ENCODE peak calls at places on chromosome 14, in eight cellular contexts. P is fibroblast of lung, V is HepG2, G is K562, W is A549, Z is astrocyte, R is neural progenitor cell, Q is IMR-90. B is an unnamed sample. For H3K9me3, the result is how much of the 10 kb centered on the place peaks cover.

GRCh38 chr14:55129086-55129427 is at the start of gene LGALS3:
- DNase-seq in Z (no peak), G (peak), V (no peak), R (peak), W (peak), P (peak), Q (peak), B (peak)

GRCh38 chr14:98826618-98827017 is 445.4 kb downstream of the BCL11B start:
- DNase-seq in V (no peak), G (no peak), P (no peak), Q (no peak), R (no peak), W (no peak), Z (no peak), B (no peak)

GRCh38 chr14:72653026-72653425 is 240.9 kb downstream of the DPF3 start:
- DNase-seq in V (no peak), R (no peak), Z (no peak), W (no peak), P (no peak), Q (peak), G (peak), B (peak)

GRCh38 chr14:95958105-95958504 is 81.1 kb upstream of the C14orf132 start:
- DNase-seq in Z (no peak), W (no peak), Q (no peak), P (no peak), V (no peak), G (no peak), R (no peak), B (no peak)

GRCh38 chr14:24701031-24701430 is 67.0 kb upstream of the GZMB start:
- DNase-seq in Q (no peak), Z (no peak), V (no peak), R (no peak), P (no peak), W (no peak), G (no peak), B (no peak)

GRCh38 chr14:55086939-55087338 is 35.5 kb downstream of the MAPK1IP1L start:
- DNase-seq in R (no peak), G (no peak), P (no peak), V (no peak), W (no peak), Q (no peak), Z (no peak), B (no peak)

GRCh38 chr14:70995671-70996070 is 88.4 kb downstream of the PCNX1 start:
- DNase-seq in V (peak), Q (peak), P (no peak), G (peak), R (no peak), Z (no peak), W (peak), B (peak)

GRCh38 chr14:51449666-51450061 is 202.0 kb upstream of the FRMD6 start:
- DNase-seq in P (no peak), G (no peak), W (no peak), Z (no peak), R (no peak), Q (no peak), V (no peak), B (no peak)

GRCh38 chr14:54653764-54654469 is 87.0 kb downstream of the SAMD4A start:
- DNase-seq in W (peak), P (peak), Q (peak), G (no peak), Z (peak), R (peak), V (peak), B (peak)

GRCh38 chr14:56687123-56687522 is 107.5 kb downstream of the TMEM260 start:
- DNase-seq in G (no peak), Z (no peak), P (no peak), V (no peak), R (no peak), W (no peak), Q (no peak), B (no peak)

GRCh38 chr14:54529811-54530210 is 20.1 kb downstream of the CGRRF1 start:
- DNase-seq in Z (peak), Q (peak), W (no peak), G (no peak), V (no peak), P (peak), R (no peak), B (peak)

GRCh38 chr14:77423423-77423822 is at the start of gene NOXRED1:
- DNase-seq in G (no peak), P (no peak), V (no peak), W (no peak), Z (no peak), R (no peak), Q (no peak), B (no peak)

GRCh38 chr14:64951724-64952123 is 9.2 kb upstream of the GPX2 start:
- DNase-seq in Q (no peak), W (no peak), Z (no peak), P (no peak), V (no peak), G (no peak), R (no peak), B (no peak)

GRCh38 chr14:103070971-103071542 is 13.0 kb upstream of the LBHD2 start:
- DNase-seq in Q (no peak), W (no peak), Z (no peak), G (no peak), V (no peak), R (no peak), P (no peak), B (peak)

GRCh38 chr14:73743431-73743931 is 29.3 kb upstream of the PNMA1 start:
- DNase-seq in Q (no peak), Z (no peak), G (no peak), R (no peak), W (no peak), P (no peak), V (no peak), B (no peak)

GRCh38 chr14:94322648-94323570 is at the start of gene SERPINA6:
- DNase-seq in V (peak), Z (peak), P (peak), W (no peak), G (no peak), Q (peak), R (no peak), B (peak)

GRCh38 chr14:71720978-71721624 is 211.1 kb upstream of the RGS6 start:
- DNase-seq in W (peak), G (peak), R (peak), P (peak), Z (peak), V (peak), Q (peak), B (peak)

GRCh38 chr14:29262979-29263378 is 496.4 kb downstream of the FOXG1 start:
- DNase-seq in P (no peak), V (no peak), Q (peak), W (no peak), R (no peak), G (no peak), Z (peak), B (peak)

GRCh38 chr14:101357038-101357437 is 204.3 kb upstream of the DIO3 start:
- DNase-seq in R (no peak), Z (no peak), Q (no peak), V (no peak), G (no peak), P (no peak), W (no peak), B (no peak)

GRCh38 chr14:32709072-32709471 is 229.6 kb upstream of the NPAS3 start:
- DNase-seq in V (no peak), Z (peak), G (no peak), P (peak), W (peak), Q (peak), R (no peak), B (peak)

GRCh38 chr14:94474581-94475031 is 1.4 kb downstream of the SERPINA9 start:
- DNase-seq in V (no peak), Q (peak), G (no peak), P (no peak), W (peak), R (peak), Z (peak), B (peak)

GRCh38 chr14:100784523-100785337 is 41.2 kb upstream of the MEG3 start:
- DNase-seq in R (no peak), Q (no peak), G (no peak), W (no peak), V (no peak), Z (no peak), P (no peak), B (no peak)

GRCh38 chr14:77133718-77134338 is 7.8 kb downstream of the ZDHHC22 start:
- DNase-seq in W (peak), Q (peak), G (peak), V (peak), R (peak), Z (peak), P (peak), B (peak)

GRCh38 chr14:103801459-103801858 is 45.9 kb downstream of the PPP1R13B start:
- DNase-seq in Q (peak), V (peak), R (no peak), Z (peak), G (no peak), W (no peak), P (peak), B (peak)

GRCh38 chr14:66240112-66240511 is 246.1 kb upstream of the CCDC196 start:
- DNase-seq in Q (no peak), Z (peak), G (no peak), V (no peak), R (no peak), W (no peak), P (no peak), B (peak)

GRCh38 chr14:66234411-66234810 is 251.8 kb upstream of the CCDC196 start:
- DNase-seq in V (no peak), Z (no peak), P (no peak), W (no peak), Q (no peak), G (no peak), R (no peak), B (no peak)

GRCh38 chr14:66233571-66233970 is 252.6 kb upstream of the CCDC196 start:
- DNase-seq in R (no peak), Q (no peak), V (no peak), W (no peak), Z (no peak), P (no peak), G (no peak), B (no peak)

GRCh38 chr14:66238969-66239368 is 247.2 kb upstream of the CCDC196 start:
- DNase-seq in R (no peak), Z (no peak), Q (no peak), P (no peak), V (no peak), W (no peak), G (no peak), B (no peak)

GRCh38 chr14:66237701-66238100 is 248.5 kb upstream of the CCDC196 start:
- DNase-seq in R (no peak), Z (no peak), W (no peak), P (no peak), V (no peak), Q (no peak), G (no peak), B (no peak)
- H3K9me3 ChIP-seq in R (under half), Z (under half), W (under half), P (under half), V (under half), Q (under half), G (under half), B (under half)

DNA sequence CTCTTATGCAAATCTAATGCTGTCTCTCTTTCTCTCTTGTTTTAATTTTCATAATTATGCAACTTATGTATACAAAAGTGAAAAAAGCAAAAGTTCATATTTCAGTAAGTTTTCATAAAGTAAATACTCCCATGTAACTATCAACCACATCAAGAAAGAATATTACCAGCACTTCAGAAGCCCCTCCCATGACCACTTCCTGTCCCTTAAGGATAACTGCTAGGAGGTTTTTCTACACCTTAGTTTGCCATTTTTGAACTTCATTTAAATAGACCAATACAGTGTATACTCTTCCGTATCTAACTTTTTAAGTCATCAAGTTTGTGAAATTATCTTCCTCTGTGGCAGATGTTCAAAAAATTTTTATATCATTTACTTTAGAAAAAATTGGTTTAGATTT is 547 bp upstream of the OR4K15 start:
- DNase-seq in G (no peak), V (no peak), Z (no peak), R (no peak), P (no peak), W (no peak), Q (no peak), B (no peak)
- H3K4me2 ChIP-seq in G (no peak), V (no peak), Z (no peak), R (no peak), P (no peak), W (no peak), Q (no peak), B (no peak)

DNA sequence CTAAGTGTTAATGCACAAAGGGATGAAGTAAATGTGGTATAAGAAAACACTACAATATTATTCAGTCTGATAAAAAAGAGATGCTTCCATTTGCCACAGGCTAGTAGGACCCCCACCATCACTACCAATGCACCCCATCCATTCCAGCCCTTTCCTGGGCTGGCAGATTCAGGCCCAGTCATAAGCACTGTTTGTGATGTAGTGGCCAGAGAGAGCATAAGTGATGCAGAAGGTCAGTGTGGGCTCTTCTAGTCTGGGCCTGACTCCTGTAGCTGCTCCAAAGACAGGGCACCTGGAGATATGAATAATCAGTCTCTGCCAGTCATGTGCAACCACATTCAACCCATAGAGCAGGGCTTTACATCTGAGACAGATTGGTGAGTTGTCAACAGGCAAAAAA is 1294.7 kb downstream of the TMEM121 start:
- DNase-seq in Q (no peak), Z (no peak), W (no peak), V (no peak), R (no peak), G (no peak), P (no peak), B (no peak)
- H3K9me3 ChIP-seq in Q (under half), Z (under half), W (under half), V (under half), R (under half), G (under half), P (under half), B (under half)

GRCh38 chr14:105316563-105316941 is 2.0 kb downstream of the PACS2 start:
- DNase-seq in Q (no peak), G (no peak), W (no peak), P (no peak), R (no peak), Z (no peak), V (no peak), B (no peak)

GRCh38 chr14:105315941-105316562 is 1.5 kb downstream of the PACS2 start:
- DNase-seq in R (no peak), Z (no peak), V (no peak), P (no peak), Q (no peak), W (no peak), G (no peak), B (peak)

GRCh38 chr14:105315211-105315721 is 718 bp downstream of the PACS2 start:
- DNase-seq in Q (no peak), W (peak), P (no peak), G (no peak), Z (no peak), R (peak), V (peak), B (peak)

GRCh38 chr14:105317546-105317945 is 3.0 kb downstream of the PACS2 start:
- DNase-seq in R (no peak), Z (peak), P (peak), W (no peak), Q (peak), V (no peak), G (no peak), B (peak)

DNA sequence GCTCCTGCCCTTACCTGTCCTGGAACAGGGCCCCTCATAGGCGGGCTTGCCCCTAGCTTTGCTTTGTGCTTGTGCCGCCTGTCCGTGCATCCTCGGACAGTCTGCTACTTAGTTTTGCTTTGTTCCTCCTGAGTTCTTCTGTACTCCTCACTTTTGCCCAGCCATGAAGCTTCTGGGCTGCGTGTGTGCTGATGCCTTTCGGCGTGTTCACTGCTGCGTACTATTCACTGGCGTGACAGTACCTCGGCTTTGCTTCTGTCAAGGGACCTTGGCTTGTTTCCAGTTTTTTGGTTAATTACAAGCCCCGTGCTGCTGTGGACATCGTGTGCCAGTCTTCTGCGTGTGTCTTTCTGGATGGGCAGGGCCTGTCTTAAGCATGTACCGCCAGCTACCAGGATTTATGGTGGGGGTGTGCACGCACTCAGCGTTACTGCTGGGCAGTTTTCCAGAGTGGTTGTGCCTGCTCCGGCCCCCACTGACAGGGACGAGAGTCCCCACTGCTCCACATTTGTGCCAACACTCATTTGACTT is 2.5 kb downstream of the PACS2 start:
- DNase-seq in P (no peak), G (no peak), Q (no peak), R (no peak), V (no peak), Z (no peak), W (no peak), B (peak)
- H3K4me2 ChIP-seq in P (peak), G (no peak), Q (peak), R (no peak), V (peak), Z (peak), W (no peak), B (peak)

B was measured in GM23248.